ENCODE peak calls at places on chromosomes 2 and 18, in six cellular contexts. H is neural progenitor cell, U is PC-9, E is MM.1S, S is GM23248, R is PC-3. C is an unnamed sample.

GRCh38 chr18:50507120-50507590 is 52.7 kb upstream of the MAPK4 start:
- DNase-seq in H (peak; percentile 87), U (peak; percentile 4), E (peak; percentile 47), S (peak; percentile 32), R (peak; percentile 29), C (peak; percentile 84)

GRCh38 chr2:41836944-41837343 is 210.9 kb upstream of the PKDCC start:
- DNase-seq in H (peak; percentile 83), U (peak; percentile 38), E (peak; percentile 52), S (peak; percentile 73), R (peak; percentile 64), C (peak; percentile 91)

GRCh38 chr2:70959271-70959761 is 19.1 kb upstream of the ANKRD53 start:
- DNase-seq in H (no peak), U (no peak), E (no peak), S (no peak), R (no peak), C (no peak)

GRCh38 chr18:35710581-35710980 is 129.0 kb downstream of the GALNT1 start:
- DNase-seq in H (no peak), U (no peak), E (no peak), S (no peak), R (no peak), C (no peak)

GRCh38 chr18:73564073-73564472 is 583.6 kb downstream of the FBXO15 start:
- DNase-seq in H (no peak), U (no peak), E (no peak), S (peak; percentile 90), R (peak; percentile 95), C (no peak)

GRCh38 chr2:68119504-68119903 is 38.2 kb upstream of the PNO1 start:
- DNase-seq in H (no peak), U (no peak), E (no peak), S (no peak), R (no peak), C (no peak)

GRCh38 chr2:161134547-161135518 is 25.4 kb upstream of the TANK start:
- DNase-seq in H (peak; percentile 8), U (peak; percentile 41), E (no peak), S (no peak), R (peak; percentile 90), C (peak; percentile 38)

GRCh38 chr2:240299710-240300068 is 135.8 kb upstream of the GPC1 start:
- DNase-seq in H (no peak), U (no peak), E (no peak), S (no peak), R (no peak), C (no peak)

GRCh38 chr2:186575302-186575701 is 14.6 kb upstream of the ITGAV start:
- DNase-seq in H (no peak), U (peak; percentile 47), E (no peak), S (peak; percentile 99), R (peak; percentile 96), C (peak; percentile 49)

GRCh38 chr2:227325824-227326195 is 759 bp downstream of the MFF start:
- DNase-seq in H (peak; percentile 67), U (peak; percentile 39), E (peak; percentile 29), S (peak; percentile 69), R (peak; percentile 62), C (peak; percentile 67)

GRCh38 chr18:54765636-54766035 is 62.6 kb upstream of the RAB27B start:
- DNase-seq in H (no peak), U (no peak), E (no peak), S (no peak), R (peak; percentile 76), C (no peak)

GRCh38 chr2:168091986-168092385 is 155.4 kb downstream of the STK39 start:
- DNase-seq in H (no peak), U (no peak), E (no peak), S (no peak), R (no peak), C (no peak)

GRCh38 chr2:3636586-3637310 is 21.3 kb upstream of the ALLC start:
- DNase-seq in H (no peak), U (no peak), E (no peak), S (no peak), R (no peak), C (no peak)

GRCh38 chr18:63427566-63427965 is 5.3 kb upstream of the VPS4B start:
- DNase-seq in H (no peak), U (peak; percentile 64), E (no peak), S (no peak), R (peak; percentile 94), C (peak; percentile 51)

GRCh38 chr2:6750389-6751158 is 115.1 kb downstream of the CMPK2 start:
- DNase-seq in H (no peak), U (no peak), E (no peak), S (no peak), R (no peak), C (no peak)

GRCh38 chr2:200147371-200147770 is 159.1 kb upstream of the SPATS2L start:
- DNase-seq in H (no peak), U (no peak), E (no peak), S (no peak), R (no peak), C (no peak)

GRCh38 chr18:71040161-71040560 is 751.3 kb downstream of the SOCS6 start:
- DNase-seq in H (no peak), U (no peak), E (no peak), S (peak; percentile 6), R (no peak), C (no peak)

GRCh38 chr2:36777272-36777671 is 80.8 kb downstream of the VIT start:
- DNase-seq in H (no peak), U (no peak), E (no peak), S (no peak), R (no peak), C (no peak)

GRCh38 chr18:28904789-28905364 is 727.9 kb upstream of the CDH2 start:
- DNase-seq in H (no peak), U (no peak), E (no peak), S (no peak), R (no peak), C (no peak)

GRCh38 chr18:47036298-47036874 is 965 bp upstream of the ELOA2 start:
- DNase-seq in H (peak; percentile 39), U (no peak), E (no peak), S (peak; percentile 72), R (peak; percentile 49), C (peak; percentile 72)

GRCh38 chr2:22382439-22383169 is 1002.4 kb upstream of the KLHL29 start:
- DNase-seq in H (peak; percentile 73), U (no peak), E (no peak), S (no peak), R (no peak), C (no peak)

GRCh38 chr2:230664128-230664527 is 48.5 kb upstream of the CAB39 start:
- DNase-seq in H (no peak), U (no peak), E (no peak), S (peak; percentile 51), R (no peak), C (no peak)

GRCh38 chr2:74602553-74603281 is 45.4 kb downstream of the M1AP start:
- DNase-seq in H (no peak), U (no peak), E (no peak), S (peak; percentile 75), R (peak; percentile 69), C (no peak)

GRCh38 chr2:74603282-74604000 is 44.7 kb downstream of the M1AP start:
- DNase-seq in H (no peak), U (no peak), E (no peak), S (no peak), R (no peak), C (no peak)

DNA sequence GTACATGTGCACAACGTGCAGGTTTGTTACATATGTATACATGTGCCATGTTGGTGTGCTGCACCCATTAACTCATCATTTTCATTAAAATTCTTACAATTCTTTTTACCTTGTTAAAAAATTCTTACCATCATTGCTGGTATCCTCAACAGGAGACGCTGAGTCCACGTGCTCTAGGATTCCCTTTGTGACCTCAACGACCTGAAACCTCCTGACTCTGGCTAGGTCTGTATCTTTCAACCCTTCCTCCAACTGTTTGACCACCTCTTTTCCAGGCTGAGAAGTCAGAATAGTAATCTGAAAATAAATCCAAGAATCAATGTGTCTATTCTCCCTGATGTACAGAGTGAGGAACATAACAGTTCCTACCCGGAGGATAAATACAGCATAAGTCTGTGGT is 41.2 kb downstream of the M1AP start:
- DNase-seq in H (no peak), U (no peak), E (no peak), S (no peak), R (no peak), C (no peak)
- H3F3A ChIP-seq in H (no peaks in the 10 kb centered on the region), U (peaks cover 14% of the 10 kb centered on the region), E (no peaks in the 10 kb centered on the region), S (peaks cover 11% of the 10 kb centered on the region), R (no peaks in the 10 kb centered on the region), C (no peaks in the 10 kb centered on the region)

DNA sequence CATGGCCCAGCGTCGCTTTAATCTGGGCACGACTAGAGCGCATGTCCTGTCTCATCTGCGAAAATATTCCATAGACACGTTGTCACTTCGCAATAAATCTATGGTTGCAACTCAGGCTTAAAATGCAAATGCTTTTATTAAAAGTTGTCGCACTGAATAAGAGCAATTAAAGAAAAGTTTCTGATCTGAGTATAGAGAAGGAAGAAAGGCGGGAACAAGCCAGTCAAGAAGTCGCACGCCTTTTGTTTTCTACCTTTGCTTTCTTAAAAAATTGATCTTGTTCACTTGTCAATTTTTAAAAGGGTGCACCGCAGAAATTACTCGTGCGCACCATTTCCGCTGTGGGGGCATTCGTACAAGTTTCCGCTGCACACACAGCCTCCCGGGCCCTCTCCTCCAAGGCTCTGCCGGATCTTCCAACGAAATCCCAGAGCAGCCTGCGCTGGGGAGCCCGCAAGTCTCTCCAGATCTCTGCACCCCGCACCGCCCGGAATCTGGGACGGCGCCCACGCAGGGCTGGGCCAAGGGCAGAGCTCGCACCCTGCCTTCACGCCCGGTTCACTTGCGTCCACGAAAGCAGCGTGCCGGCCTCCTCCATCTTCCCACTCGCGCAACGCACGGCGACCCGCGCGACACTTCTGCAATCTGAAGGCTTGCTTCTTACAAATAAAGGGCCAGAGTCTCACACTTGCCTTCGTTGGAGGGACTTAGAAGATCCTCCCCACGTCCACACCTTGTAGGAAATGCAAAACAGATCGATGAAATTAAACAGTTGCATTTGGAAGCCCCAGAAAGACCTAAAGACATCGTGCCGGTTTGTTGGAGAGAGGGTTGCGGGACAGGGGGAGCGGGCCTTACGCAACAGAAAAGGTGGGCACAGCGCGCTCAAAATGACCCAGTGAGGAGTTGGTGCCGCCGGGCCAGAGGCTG is 2.7 kb upstream of the SALL3 start:
- DNase-seq in H (peak; percentile 49), U (no peak), E (no peak), S (no peak), R (no peak), C (peak; percentile 37)
- TF ChIP-seq EZH2 in H (peak; percentile 52), U (no peak), E (no peak), S (peak; percentile 72), R (no peak), C (peak; percentile 90)

GRCh38 chr2:38748857-38749804 is 2.0 kb downstream of the SRSF7 start:
- DNase-seq in H (no peak), U (no peak), E (no peak), S (peak; percentile 40), R (no peak), C (no peak)
- H3F3A ChIP-seq in H (peaks cover 73% of the 10 kb centered on the region), U (peaks cover 67% of the 10 kb centered on the region), E (peaks cover 51% of the 10 kb centered on the region), S (peaks cover 47% of the 10 kb centered on the region), R (peaks cover under 1% of the 10 kb centered on the region), C (peaks cover 61% of the 10 kb centered on the region)

DNA sequence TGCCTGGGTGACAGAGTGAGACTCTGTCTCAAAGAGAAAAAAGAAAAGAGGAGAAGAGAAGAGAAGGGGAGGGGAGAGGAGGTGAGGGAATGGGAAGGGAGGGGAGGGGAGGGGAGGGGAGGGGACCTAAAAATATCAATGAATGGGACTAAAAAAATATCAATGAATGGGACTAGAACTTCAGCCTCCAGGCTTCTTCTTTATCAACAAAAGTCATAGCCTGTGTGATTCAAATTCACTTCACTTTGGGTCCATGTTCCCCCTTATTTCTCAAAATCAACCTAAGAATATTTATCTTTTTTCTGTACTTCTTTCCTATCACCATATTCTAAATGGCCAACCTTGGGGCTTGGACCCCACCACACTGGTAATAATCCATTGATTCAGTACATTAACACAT is 92.1 kb upstream of the PIK3C3 start:
- DNase-seq in H (no peak), U (no peak), E (no peak), S (no peak), R (no peak), C (no peak)
- TF ChIP-seq EZH2 in H (no peak), U (no peak), E (no peak), S (no peak), R (no peak), C (no peak)